ENCODE peak calls at places on chromosomes 4 and X, in four cellular contexts. Z is body of pancreas, O is MM.1S, Q is SK-N-SH. N is an unnamed sample.

GRCh38 chrX:68945081-68945602 is 116.3 kb downstream of the EFNB1 start:
- DNase-seq in Z (no peak), O (no peak), Q (no peak), N (no peak)

GRCh38 chrX:133005038-133005437 is 46.6 kb upstream of the HS6ST2 start:
- DNase-seq in Z (no peak), O (peak; percentile 11), Q (peak; percentile 39), N (no peak)

GRCh38 chr4:91058345-91058744 is 931.2 kb downstream of the CCSER1 start:
- DNase-seq in Z (no peak), O (no peak), Q (no peak), N (no peak)

GRCh38 chr4:997375-998071 is 4.3 kb upstream of the SLC26A1 start:
- DNase-seq in Z (no peak), O (no peak), Q (peak; percentile 85), N (no peak)

GRCh38 chr4:56511098-56511497 is 5.5 kb downstream of the ARL9 start:
- DNase-seq in Z (no peak), O (no peak), Q (no peak), N (no peak)

GRCh38 chr4:10521386-10521785 is 64.2 kb upstream of the ZNF518B start:
- DNase-seq in Z (no peak), O (no peak), Q (no peak), N (no peak)

GRCh38 chr4:88803600-88804096 is 106.0 kb upstream of the NAP1L5 start:
- DNase-seq in Z (peak; percentile 68), O (no peak), Q (no peak), N (peak; percentile 39)

GRCh38 chrX:33840176-33840575 is 291.9 kb downstream of the FAM47A start:
- DNase-seq in Z (no peak), O (no peak), Q (no peak), N (no peak)

GRCh38 chrX:116204947-116205346 is 34.4 kb downstream of the AGTR2 start:
- DNase-seq in Z (no peak), O (peak; percentile 26), Q (peak; percentile 5), N (no peak)

GRCh38 chrX:115898382-115899001 is 272.1 kb upstream of the AGTR2 start:
- DNase-seq in Z (no peak), O (peak; percentile 79), Q (peak; percentile 37), N (peak; percentile 51)

GRCh38 chrX:100926453-100926852 is 2.3 kb downstream of the XKRX start:
- DNase-seq in Z (no peak), O (no peak), Q (no peak), N (no peak)

GRCh38 chr4:38154681-38155588 is 194.7 kb downstream of the PTTG2 start:
- DNase-seq in Z (peak; percentile 85), O (no peak), Q (no peak), N (no peak)

GRCh38 chr4:92872604-92873003 is 568.8 kb downstream of the GRID2 start:
- DNase-seq in Z (no peak), O (no peak), Q (no peak), N (no peak)

GRCh38 chrX:13220916-13221315 is 98.9 kb downstream of the ATXN3L start:
- DNase-seq in Z (no peak), O (no peak), Q (no peak), N (no peak)

GRCh38 chr4:163542275-163542674 is 47.8 kb downstream of the TMA16 start:
- DNase-seq in Z (no peak), O (no peak), Q (no peak), N (no peak)

GRCh38 chr4:163548481-163549243 is 54.2 kb downstream of the TMA16 start:
- DNase-seq in Z (peak; percentile 36), O (peak; percentile 50), Q (peak; percentile 52), N (no peak)

GRCh38 chr4:163540448-163540847 is 46.0 kb downstream of the TMA16 start:
- DNase-seq in Z (no peak), O (no peak), Q (no peak), N (no peak)

GRCh38 chr4:163540977-163541376 is 46.5 kb downstream of the TMA16 start:
- DNase-seq in Z (no peak), O (no peak), Q (no peak), N (no peak)

GRCh38 chr4:163544407-163545038 is 50.0 kb downstream of the TMA16 start:
- DNase-seq in Z (peak; percentile 43), O (peak; percentile 59), Q (peak; percentile 75), N (peak; percentile 65)
- H3K4me3 ChIP-seq in Z (no peak overlapping the region), O (peak overlapping the region; percentile 43), Q (peak overlapping the region; percentile 54), N (no peak overlapping the region)

DNA sequence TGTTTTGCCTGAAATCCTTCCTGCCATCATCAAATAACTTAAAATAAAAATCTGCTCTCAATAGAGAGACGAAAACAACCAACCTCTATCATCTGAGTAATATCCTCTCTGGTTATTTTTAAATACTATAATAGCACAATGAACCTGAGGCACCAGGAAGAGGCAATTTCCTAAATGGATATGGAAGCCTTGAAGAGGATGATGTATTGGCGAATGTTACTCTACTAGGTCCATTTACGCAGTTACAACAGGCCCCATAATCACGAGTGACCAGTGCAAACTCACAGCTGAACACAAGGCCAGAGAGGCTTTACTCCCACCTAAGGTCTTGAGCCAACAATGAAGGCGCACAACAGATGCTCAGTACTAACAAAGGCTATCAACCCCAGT is 678.8 kb upstream of the NR3C2 start:
- DNase-seq in Z (no peak), O (no peak), Q (no peak), N (no peak)
- H3K4me1 ChIP-seq in Z (no peaks in the 10 kb centered on the region), O (no peaks in the 10 kb centered on the region), Q (peaks cover 14% of the 10 kb centered on the region), N (no peaks in the 10 kb centered on the region)

DNA sequence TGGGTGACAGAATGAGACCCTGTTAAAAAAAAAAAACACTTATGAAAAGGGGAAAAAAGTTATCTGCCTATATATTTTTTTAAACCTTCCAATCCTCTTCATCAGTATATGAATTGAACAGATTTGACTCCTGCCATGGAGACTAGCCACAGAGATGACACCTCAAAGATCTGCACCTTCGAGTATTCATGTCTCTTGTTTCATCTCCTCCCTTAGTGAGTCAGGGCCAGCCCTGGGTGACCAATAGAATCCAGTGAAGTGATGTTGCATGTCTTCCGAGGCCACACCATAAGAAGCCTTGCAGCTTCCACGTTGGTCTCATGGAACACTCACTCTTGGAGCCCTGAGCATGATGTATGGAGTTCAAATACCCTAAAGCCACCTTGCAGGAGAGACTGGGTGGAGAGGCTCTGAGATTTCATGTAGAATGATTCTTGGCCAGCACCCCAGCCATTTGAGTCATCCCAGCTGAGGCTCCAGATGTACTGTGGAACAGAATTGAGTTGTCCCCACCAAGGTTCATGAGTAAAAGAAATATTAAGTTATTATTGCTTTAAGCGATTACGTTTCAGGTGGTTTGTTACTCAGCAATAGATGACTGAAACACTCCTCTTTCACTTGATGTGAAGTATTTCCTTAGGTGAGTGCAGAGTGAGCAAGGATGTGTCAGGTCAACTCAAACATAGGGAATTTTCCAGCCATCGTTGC is 5.1 kb upstream of the RP2 start:
- DNase-seq in Z (no peak), O (no peak), Q (no peak), N (no peak)
- H3K4me3 ChIP-seq in Z (no peak overlapping the region), O (no peak overlapping the region), Q (no peak overlapping the region), N (no peak overlapping the region)

GRCh38 chr4:86935499-86935832 is 655 bp downstream of the AFF1 start:
- DNase-seq in Z (no peak), O (peak; percentile 34), Q (peak; percentile 42), N (no peak)
- H3K4me1 ChIP-seq in Z (peaks cover 56% of the 10 kb centered on the region), O (peaks cover 26% of the 10 kb centered on the region), Q (peaks cover 4% of the 10 kb centered on the region), N (peaks cover 33% of the 10 kb centered on the region)

DNA sequence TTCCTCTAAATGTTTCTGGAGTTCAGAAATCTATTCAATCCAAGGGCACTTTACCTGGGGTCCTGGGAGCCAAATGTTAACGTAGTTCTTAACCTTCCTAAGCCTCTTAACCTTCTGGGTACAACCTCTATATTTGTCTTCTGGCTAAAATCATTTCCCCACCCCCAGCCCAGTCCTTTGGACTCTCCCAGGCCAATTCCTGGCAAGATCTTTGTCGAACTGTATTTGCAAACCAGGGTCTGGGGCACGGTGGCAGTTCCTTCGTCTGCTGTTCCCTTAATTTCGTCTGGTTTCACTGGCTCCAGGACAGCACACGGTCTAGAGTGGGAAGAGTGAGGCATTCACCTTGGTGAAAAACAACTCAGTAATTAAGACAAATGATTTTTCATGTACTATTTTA is 811 bp upstream of the SLC25A5 start:
- DNase-seq in Z (peak; percentile 32), O (no peak), Q (no peak), N (no peak)
- H3K4me3 ChIP-seq in Z (no peak overlapping the region), O (peak overlapping the region; percentile 88), Q (peak overlapping the region; percentile 88), N (no peak overlapping the region)

DNA sequence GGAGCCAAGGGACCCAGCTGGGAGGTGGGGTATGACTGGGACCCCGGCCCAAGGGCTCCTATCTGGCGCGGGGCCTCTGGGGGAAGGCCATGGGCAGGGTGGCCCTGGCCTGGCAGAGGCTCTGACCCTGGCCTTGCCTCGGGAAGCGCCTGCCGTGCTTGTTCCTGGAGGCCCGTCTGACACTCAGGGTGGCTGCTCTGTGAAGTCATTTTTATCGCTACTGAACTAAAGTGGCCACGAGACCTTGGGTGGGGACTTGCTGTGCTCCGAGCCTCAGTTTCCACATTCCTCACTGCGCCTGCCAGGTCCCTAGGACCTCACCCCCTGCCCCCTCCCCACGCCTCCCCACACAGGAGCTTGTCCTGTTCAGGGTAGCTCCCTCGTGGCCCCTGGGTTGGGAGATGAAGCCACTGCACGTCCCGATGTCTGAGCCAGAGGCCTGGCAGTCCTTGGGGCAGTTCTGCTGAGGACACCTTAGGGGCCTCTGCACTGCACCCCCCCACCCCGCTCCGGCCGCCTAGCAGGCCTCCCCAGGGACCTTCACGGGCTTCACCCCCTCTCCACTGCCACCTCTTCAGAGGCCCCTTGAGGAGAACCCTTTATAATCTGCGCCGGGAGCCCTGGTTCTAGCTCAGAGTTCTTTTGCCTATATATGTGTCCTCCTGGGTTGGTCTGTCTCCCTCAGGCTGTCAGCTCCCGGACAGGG is 639 bp upstream of the SORCS2 start:
- DNase-seq in Z (no peak), O (no peak), Q (no peak), N (no peak)
- H3K4me1 ChIP-seq in Z (peaks cover 12% of the 10 kb centered on the region), O (no peaks in the 10 kb centered on the region), Q (no peaks in the 10 kb centered on the region), N (no peaks in the 10 kb centered on the region)

GRCh38 chr4:24896056-24896455 is 16.8 kb downstream of the CCDC149 start:
- DNase-seq in Z (no peak), O (no peak), Q (no peak), N (no peak)

GRCh38 chr4:24892778-24893177 is 20.1 kb downstream of the CCDC149 start:
- DNase-seq in Z (no peak), O (no peak), Q (no peak), N (no peak)

GRCh38 chr4:24894846-24895245 is 18.0 kb downstream of the CCDC149 start:
- DNase-seq in Z (no peak), O (no peak), Q (no peak), N (no peak)

GRCh38 chr4:24895461-24895860 is 17.4 kb downstream of the CCDC149 start:
- DNase-seq in Z (no peak), O (no peak), Q (no peak), N (no peak)

DNA sequence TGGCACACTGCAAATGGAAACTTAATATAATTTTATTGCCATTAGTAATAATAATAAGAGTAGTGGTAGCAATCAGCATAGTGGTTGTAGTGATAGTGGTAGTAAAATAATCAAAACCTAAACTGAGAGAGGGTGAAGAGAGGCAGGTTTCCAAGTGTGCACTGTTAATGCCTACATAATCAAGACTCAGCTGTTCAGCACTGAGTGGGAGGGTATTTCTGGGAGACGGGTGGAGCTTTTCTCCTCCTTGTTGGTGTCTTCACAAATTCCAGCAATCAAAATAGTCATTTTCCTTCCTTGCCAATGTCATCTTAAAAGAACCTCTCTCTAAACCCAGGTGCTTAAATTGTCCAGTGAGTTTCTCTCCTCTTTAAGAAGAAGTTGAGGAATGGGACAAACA is 18.6 kb downstream of the CCDC149 start:
- DNase-seq in Z (no peak), O (no peak), Q (no peak), N (no peak)
- H3K4me3 ChIP-seq in Z (no peak overlapping the region), O (no peak overlapping the region), Q (no peak overlapping the region), N (no peak overlapping the region)

N was measured in adrenal gland.